ENCODE peak calls at places on chromosomes 13 and 19, in six cellular contexts. One of them, this sample, is unnamed.

GRCh38 chr19:38079926-38080380 is 144.1 kb downstream of the DPF1 start:
- DNase-seq in neural progenitor cell: no peak
- DNase-seq in MM.1S: peak; percentile 65
- DNase-seq in H1: no peak
- DNase-seq in astrocyte: peak; percentile 96
- DNase-seq in PC-3: peak; percentile 86
- DNase-seq in this sample: peak; percentile 93

GRCh38 chr13:67643656-67644055 is 413.5 kb upstream of the PCDH9 start:
- DNase-seq in neural progenitor cell: peak; percentile 50
- DNase-seq in MM.1S: no peak
- DNase-seq in H1: no peak
- DNase-seq in astrocyte: no peak
- DNase-seq in PC-3: no peak
- DNase-seq in this sample: no peak

GRCh38 chr13:63741029-63741813 is 2325.6 kb upstream of the PCDH20 start:
- DNase-seq in neural progenitor cell: no peak
- DNase-seq in MM.1S: no peak
- DNase-seq in H1: no peak
- DNase-seq in astrocyte: no peak
- DNase-seq in PC-3: no peak
- DNase-seq in this sample: no peak

GRCh38 chr19:18479964-18480723 is 41.7 kb downstream of the ELL start:
- DNase-seq in neural progenitor cell: no peak
- DNase-seq in MM.1S: no peak
- DNase-seq in H1: no peak
- DNase-seq in astrocyte: peak; percentile 59
- DNase-seq in PC-3: no peak
- DNase-seq in this sample: peak; percentile 83

GRCh38 chr13:103140001-103140671 is 73.9 kb upstream of the SLC10A2 start:
- DNase-seq in neural progenitor cell: peak; percentile 46
- DNase-seq in MM.1S: peak; percentile 55
- DNase-seq in H1: no peak
- DNase-seq in astrocyte: no peak
- DNase-seq in PC-3: peak; percentile 42
- DNase-seq in this sample: peak; percentile 1

GRCh38 chr13:60933638-60934037 is 482.0 kb downstream of the PCDH20 start:
- DNase-seq in neural progenitor cell: no peak
- DNase-seq in MM.1S: no peak
- DNase-seq in H1: no peak
- DNase-seq in astrocyte: peak; percentile 2
- DNase-seq in PC-3: peak; percentile 45
- DNase-seq in this sample: no peak

GRCh38 chr19:3185482-3186376 is at the start of gene NCLN:
- DNase-seq in neural progenitor cell: peak; percentile 97
- DNase-seq in MM.1S: peak; percentile 96
- DNase-seq in H1: peak; percentile 70
- DNase-seq in astrocyte: peak; percentile 85
- DNase-seq in PC-3: peak; percentile 89
- DNase-seq in this sample: peak; percentile 97

GRCh38 chr13:90594694-90595093 is 752.8 kb upstream of the MIR17HG start:
- DNase-seq in neural progenitor cell: no peak
- DNase-seq in MM.1S: no peak
- DNase-seq in H1: no peak
- DNase-seq in astrocyte: peak; percentile 41
- DNase-seq in PC-3: peak; percentile 62
- DNase-seq in this sample: peak; percentile 52

GRCh38 chr13:99982021-99982740 is 597 bp downstream of the ZIC2 start:
- DNase-seq in neural progenitor cell: peak; percentile 77
- DNase-seq in MM.1S: no peak
- DNase-seq in H1: no peak
- DNase-seq in astrocyte: no peak
- DNase-seq in PC-3: no peak
- DNase-seq in this sample: peak; percentile 52

GRCh38 chr13:99982741-99983400 is 1.3 kb downstream of the ZIC2 start:
- DNase-seq in neural progenitor cell: peak; percentile 21
- DNase-seq in MM.1S: no peak
- DNase-seq in H1: no peak
- DNase-seq in astrocyte: no peak
- DNase-seq in PC-3: no peak
- DNase-seq in this sample: no peak

GRCh38 chr13:99979453-99980200 is 2.0 kb upstream of the ZIC2 start:
- DNase-seq in neural progenitor cell: peak; percentile 79
- DNase-seq in MM.1S: no peak
- DNase-seq in H1: no peak
- DNase-seq in astrocyte: no peak
- DNase-seq in PC-3: peak; percentile 18
- DNase-seq in this sample: peak; percentile 29

GRCh38 chr13:99980201-99981114 is 1.1 kb upstream of the ZIC2 start:
- DNase-seq in neural progenitor cell: peak; percentile 96
- DNase-seq in MM.1S: peak; percentile 85
- DNase-seq in H1: no peak
- DNase-seq in astrocyte: peak; percentile 38
- DNase-seq in PC-3: peak; percentile 57
- DNase-seq in this sample: peak; percentile 86

GRCh38 chr13:99981115-99982020 is at the start of gene ZIC2:
- DNase-seq in neural progenitor cell: peak; percentile 96
- DNase-seq in MM.1S: peak; percentile 61
- DNase-seq in H1: no peak
- DNase-seq in astrocyte: peak; percentile 30
- DNase-seq in PC-3: peak; percentile 13
- DNase-seq in this sample: peak; percentile 63
- H2AFZ ChIP-seq in neural progenitor cell: no peak within 1 kb of the TSS
- H2AFZ ChIP-seq in MM.1S: peak within 1 kb of the TSS; percentile 83
- H2AFZ ChIP-seq in H1: no peak within 1 kb of the TSS
- H2AFZ ChIP-seq in astrocyte: peak within 1 kb of the TSS; percentile 62
- H2AFZ ChIP-seq in PC-3: peak within 1 kb of the TSS; percentile 57
- H2AFZ ChIP-seq in this sample: peak within 1 kb of the TSS; percentile 62

GRCh38 chr19:55449469-55449868 is 6.4 kb upstream of the SHISA7 start:
- DNase-seq in neural progenitor cell: peak; percentile 44
- DNase-seq in MM.1S: no peak
- DNase-seq in H1: no peak
- DNase-seq in astrocyte: no peak
- DNase-seq in PC-3: no peak
- DNase-seq in this sample: no peak

GRCh38 chr19:55453861-55454260 is 7.6 kb downstream of the ISOC2 start:
- DNase-seq in neural progenitor cell: no peak
- DNase-seq in MM.1S: no peak
- DNase-seq in H1: no peak
- DNase-seq in astrocyte: no peak
- DNase-seq in PC-3: no peak
- DNase-seq in this sample: no peak

GRCh38 chr19:55452381-55453325 is 8.8 kb downstream of the ISOC2 start:
- DNase-seq in neural progenitor cell: peak; percentile 94
- DNase-seq in MM.1S: no peak
- DNase-seq in H1: no peak
- DNase-seq in astrocyte: peak; percentile 59
- DNase-seq in PC-3: peak; percentile 57
- DNase-seq in this sample: peak; percentile 76

GRCh38 chr19:55451163-55451521 is 8.0 kb upstream of the SHISA7 start:
- DNase-seq in neural progenitor cell: peak; percentile 54
- DNase-seq in MM.1S: no peak
- DNase-seq in H1: no peak
- DNase-seq in astrocyte: no peak
- DNase-seq in PC-3: no peak
- DNase-seq in this sample: no peak

DNA sequence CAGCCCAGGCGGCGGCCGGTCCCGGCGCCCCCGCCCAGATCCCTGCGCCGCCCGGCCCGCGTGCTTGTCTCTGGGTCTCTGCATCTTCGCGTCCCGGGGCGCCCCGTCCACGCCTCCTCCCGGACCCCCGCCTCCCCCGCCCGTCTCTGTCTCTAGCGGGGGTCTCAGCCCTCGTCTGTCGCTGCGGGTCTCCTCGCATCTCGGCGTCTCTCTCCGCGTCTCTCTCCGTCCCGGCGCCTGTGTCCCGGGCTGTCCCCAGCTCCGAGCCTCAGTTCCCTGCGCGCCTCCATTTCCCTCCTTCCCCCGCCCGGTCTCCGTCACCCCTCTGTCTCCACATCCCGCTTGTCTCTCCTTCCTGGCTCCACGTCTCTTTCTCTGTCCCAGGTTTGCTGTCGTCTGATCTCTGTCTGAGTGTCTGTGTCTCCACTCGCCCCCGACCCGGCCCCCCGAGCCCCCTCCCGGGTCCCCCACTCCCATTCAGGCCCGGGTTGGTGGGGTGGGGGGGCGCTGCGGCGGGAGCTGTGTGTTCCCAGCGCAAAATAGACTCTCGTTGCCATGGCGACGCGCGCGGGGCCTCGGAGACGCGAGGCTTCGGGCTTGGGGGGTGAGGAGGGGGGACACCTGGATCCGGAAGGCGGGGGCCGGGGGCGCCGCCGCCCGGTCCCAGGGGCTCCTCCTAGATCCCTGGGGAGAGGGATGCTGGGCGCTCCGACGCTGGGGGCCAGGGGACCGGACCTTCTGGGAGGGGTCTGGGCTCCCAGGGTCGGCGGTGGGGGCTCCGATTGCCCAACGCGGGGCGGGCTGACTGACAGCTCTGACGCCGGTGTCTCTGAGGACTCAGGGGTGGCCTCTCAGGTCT is 8.7 kb upstream of the SHISA7 start:
- DNase-seq in neural progenitor cell: peak; percentile 72
- DNase-seq in MM.1S: no peak
- DNase-seq in H1: no peak
- DNase-seq in astrocyte: no peak
- DNase-seq in PC-3: no peak
- DNase-seq in this sample: peak; percentile 37
- TF ChIP-seq EZH2 in neural progenitor cell: peak; percentile 93
- TF ChIP-seq EZH2 in MM.1S: no peak
- TF ChIP-seq EZH2 in H1: peak; percentile 64
- TF ChIP-seq EZH2 in astrocyte: peak; percentile 76
- TF ChIP-seq EZH2 in PC-3: peak; percentile 96
- TF ChIP-seq EZH2 in this sample: peak; percentile 98

DNA sequence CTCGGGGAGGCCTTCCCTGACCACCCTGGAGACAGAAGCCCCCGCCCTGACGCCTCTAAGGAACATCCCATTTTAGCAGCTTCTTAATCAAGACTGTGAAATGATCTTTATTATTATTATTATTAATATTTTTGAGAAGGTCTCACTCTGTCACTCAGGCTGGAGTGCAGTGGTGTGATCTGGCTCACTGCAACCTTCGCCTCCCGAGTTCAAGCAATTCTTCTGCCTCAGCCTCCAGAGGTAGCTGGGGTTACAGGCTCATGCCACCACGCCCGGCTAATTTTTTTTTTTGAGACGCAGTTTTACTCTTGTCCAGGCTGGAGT is 3.6 kb upstream of the DAND5 start:
- DNase-seq in neural progenitor cell: no peak
- DNase-seq in MM.1S: no peak
- DNase-seq in H1: no peak
- DNase-seq in astrocyte: no peak
- DNase-seq in PC-3: no peak
- DNase-seq in this sample: no peak
- H3K9ac ChIP-seq in neural progenitor cell: no peak overlapping the region
- H3K9ac ChIP-seq in MM.1S: peak overlapping the region; percentile 60
- H3K9ac ChIP-seq in H1: no peak overlapping the region
- H3K9ac ChIP-seq in astrocyte: peak overlapping the region; percentile 69
- H3K9ac ChIP-seq in PC-3: peak overlapping the region; percentile 68
- H3K9ac ChIP-seq in this sample: peak overlapping the region; percentile 78

GRCh38 chr19:33303791-33304759 is 1.7 kb upstream of the CEBPA start:
- DNase-seq in neural progenitor cell: no peak
- DNase-seq in MM.1S: no peak
- DNase-seq in H1: no peak
- DNase-seq in astrocyte: no peak
- DNase-seq in PC-3: no peak
- DNase-seq in this sample: peak; percentile 30
- H2AFZ ChIP-seq in neural progenitor cell: peak overlapping the region; percentile 78
- H2AFZ ChIP-seq in MM.1S: no peak overlapping the region
- H2AFZ ChIP-seq in H1: no peak overlapping the region
- H2AFZ ChIP-seq in astrocyte: peak overlapping the region; percentile 84
- H2AFZ ChIP-seq in PC-3: peak overlapping the region; percentile 93
- H2AFZ ChIP-seq in this sample: peak overlapping the region; percentile 91

GRCh38 chr13:94711561-94712286 is 621 bp downstream of the SOX21 start:
- DNase-seq in neural progenitor cell: peak; percentile 61
- DNase-seq in MM.1S: no peak
- DNase-seq in H1: no peak
- DNase-seq in astrocyte: peak; percentile 29
- DNase-seq in PC-3: peak; percentile 27
- DNase-seq in this sample: peak; percentile 39
- TF ChIP-seq EZH2 in neural progenitor cell: no peak
- TF ChIP-seq EZH2 in MM.1S: no peak
- TF ChIP-seq EZH2 in H1: peak; percentile 71
- TF ChIP-seq EZH2 in astrocyte: peak; percentile 82
- TF ChIP-seq EZH2 in PC-3: no peak
- TF ChIP-seq EZH2 in this sample: peak; percentile 50

DNA sequence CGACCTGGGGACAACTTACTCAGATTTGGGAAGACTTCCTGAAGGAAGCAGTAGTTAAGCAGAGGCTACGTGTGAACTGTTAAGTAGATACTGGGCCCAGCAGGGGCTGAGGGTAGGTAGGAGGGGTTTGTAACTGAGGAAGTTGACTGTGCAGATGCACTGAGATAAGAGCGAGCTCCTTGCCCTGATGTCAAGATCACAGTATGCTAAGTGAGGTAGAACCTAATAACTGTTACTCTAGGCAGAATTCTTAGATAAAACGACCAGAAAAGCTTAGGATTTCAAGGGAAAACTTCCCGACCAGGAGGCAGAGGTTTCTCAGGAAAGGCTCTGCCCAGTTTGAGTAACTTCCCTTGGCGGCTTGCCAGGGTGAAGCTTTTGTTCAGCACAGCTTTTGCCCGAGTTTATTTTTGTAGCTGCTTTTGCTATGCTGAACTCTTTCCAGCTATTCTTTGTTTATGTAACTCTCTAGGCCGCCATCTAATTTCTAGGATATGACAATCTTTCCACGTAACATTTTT is 632.1 kb downstream of the DIAPH3 start:
- DNase-seq in neural progenitor cell: peak; percentile 30
- DNase-seq in MM.1S: no peak
- DNase-seq in H1: no peak
- DNase-seq in astrocyte: peak; percentile 82
- DNase-seq in PC-3: peak; percentile 77
- DNase-seq in this sample: peak; percentile 67
- H3K9ac ChIP-seq in neural progenitor cell: no peak overlapping the region
- H3K9ac ChIP-seq in MM.1S: no peak overlapping the region
- H3K9ac ChIP-seq in H1: no peak overlapping the region
- H3K9ac ChIP-seq in astrocyte: peak overlapping the region; percentile 15
- H3K9ac ChIP-seq in PC-3: no peak overlapping the region
- H3K9ac ChIP-seq in this sample: no peak overlapping the region

This sample was measured in GM23248.